ENCODE peak calls at places on chromosomes 3 and 15, in seven cellular contexts. F is neural progenitor cell; B is tibial nerve; Z is CD8-positive, alpha-beta T cell; W is uterus; L is GM23338; M is OCI-LY7. D is an unnamed sample.

GRCh38 chr15:85725019-85725418 is 69.7 kb downstream of the KLHL25 start:
- DNase-seq in M (no peak), L (no peak), B (peak; percentile 71), F (no peak), Z (no peak), W (no peak), D (no peak)

GRCh38 chr3:173933113-173933512 is 535.6 kb downstream of the NLGN1 start:
- DNase-seq in F (no peak), Z (no peak), M (no peak), B (no peak), L (no peak), W (no peak), D (no peak)

GRCh38 chr15:22980189-22981136 is at the start of gene CYFIP1:
- DNase-seq in L (peak; percentile 84), W (peak; percentile 88), B (peak; percentile 66), M (no peak), F (peak; percentile 85), Z (no peak), D (peak; percentile 50)

GRCh38 chr3:13655074-13655913 is 106.4 kb downstream of the FBLN2 start:
- DNase-seq in W (no peak), M (no peak), Z (no peak), B (no peak), L (peak; percentile 88), F (peak; percentile 91), D (no peak)

GRCh38 chr3:59469948-59470723 is 420.3 kb upstream of the CFAP20DC start:
- DNase-seq in B (no peak), W (no peak), Z (no peak), M (no peak), L (no peak), F (no peak), D (peak; percentile 66)

GRCh38 chr15:50830477-50831354 is 65.2 kb upstream of the SPPL2A start:
- DNase-seq in B (no peak), F (no peak), M (no peak), Z (no peak), W (no peak), L (peak; percentile 6), D (no peak)

GRCh38 chr15:40047413-40048154 is 8.6 kb upstream of the SRP14 start:
- DNase-seq in Z (peak; percentile 57), M (peak; percentile 44), F (no peak), L (no peak), W (no peak), B (no peak), D (peak; percentile 55)

GRCh38 chr15:52019394-52020252 is 604 bp downstream of the MAPK6 start:
- DNase-seq in Z (peak; percentile 52), W (peak; percentile 87), F (peak; percentile 93), B (peak; percentile 78), M (peak; percentile 74), L (peak; percentile 65), D (peak; percentile 75)

GRCh38 chr3:123026551-123027291 is 842 bp downstream of the SEMA5B start:
- DNase-seq in M (no peak), W (peak; percentile 35), L (peak; percentile 87), B (no peak), F (peak; percentile 64), Z (no peak), D (no peak)

GRCh38 chr15:81023483-81024264 is 23.0 kb downstream of the TLNRD1 start:
- DNase-seq in F (no peak), Z (no peak), W (peak; percentile 48), B (peak; percentile 86), M (no peak), L (no peak), D (no peak)

GRCh38 chr15:47675735-47676134 is 41.6 kb upstream of the SEMA6D start:
- DNase-seq in M (no peak), F (peak; percentile 48), W (no peak), L (peak; percentile 16), B (no peak), Z (no peak), D (no peak)

GRCh38 chr15:57321973-57322601 is 54.2 kb upstream of the CGNL1 start:
- DNase-seq in L (peak; percentile 45), B (no peak), Z (no peak), M (no peak), F (peak; percentile 46), W (no peak), D (no peak)

GRCh38 chr3:25581335-25581734 is 83.4 kb downstream of the TOP2B start:
- DNase-seq in Z (no peak), W (no peak), L (no peak), B (no peak), F (no peak), M (no peak), D (no peak)

GRCh38 chr15:91307561-91307960 is 207.5 kb downstream of the SV2B start:
- DNase-seq in W (no peak), F (no peak), M (no peak), B (no peak), Z (no peak), L (no peak), D (no peak)

GRCh38 chr3:39166932-39167532 is 13.6 kb upstream of the CSRNP1 start:
- DNase-seq in M (no peak), B (peak; percentile 84), Z (no peak), W (peak; percentile 33), L (no peak), F (no peak), D (peak; percentile 71)

GRCh38 chr3:100880845-100881244 is 112.4 kb downstream of the ABI3BP start:
- DNase-seq in M (no peak), W (no peak), F (no peak), B (no peak), Z (no peak), L (no peak), D (no peak)

GRCh38 chr15:39079296-39079834 is 501.5 kb upstream of the THBS1 start:
- DNase-seq in Z (no peak), M (no peak), L (no peak), B (no peak), W (no peak), F (no peak), D (peak; percentile 83)

GRCh38 chr3:85030052-85030451 is 71.3 kb downstream of the CADM2 start:
- DNase-seq in F (no peak), M (no peak), Z (no peak), L (peak; percentile 34), W (no peak), B (no peak), D (no peak)

GRCh38 chr3:172170841-172171240 is 131.5 kb downstream of the FNDC3B start:
- DNase-seq in Z (no peak), B (no peak), F (no peak), W (no peak), M (no peak), L (no peak), D (no peak)

GRCh38 chr3:102936511-102936910 is 501.7 kb downstream of the ZPLD1 start:
- DNase-seq in Z (no peak), M (no peak), W (no peak), B (no peak), F (no peak), L (no peak), D (no peak)

GRCh38 chr3:168534761-168535160 is 439.0 kb upstream of the GOLIM4 start:
- DNase-seq in W (no peak), L (peak; percentile 33), M (no peak), B (no peak), F (no peak), Z (no peak), D (no peak)
- TF ChIP-seq CTCF in W (no peak), L (no peak), M (no peak), B (no peak), F (no peak), Z (no peak), D (no peak)

DNA sequence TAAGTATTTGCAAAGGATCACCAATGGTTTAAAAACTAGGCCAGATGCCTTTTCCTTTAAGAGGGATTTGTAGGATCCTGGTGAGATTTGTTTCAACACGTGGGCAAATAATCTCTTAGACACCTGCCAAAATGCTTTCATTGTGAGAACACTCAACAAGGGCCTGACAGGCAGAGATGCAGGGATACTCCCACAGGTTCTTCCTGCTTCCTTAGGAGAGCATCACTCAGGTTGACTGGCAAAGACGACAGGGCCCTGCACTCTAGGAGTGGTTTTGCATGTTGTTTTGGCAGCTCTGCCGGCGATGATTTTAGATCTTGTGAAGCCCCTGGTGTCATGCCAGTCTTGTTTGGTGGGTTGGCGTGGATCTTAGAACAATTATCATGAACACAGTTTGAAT is 184.5 kb downstream of the NR1D2 start:
- DNase-seq in F (peak; percentile 3), M (no peak), B (no peak), W (no peak), L (no peak), Z (no peak), D (peak; percentile 65)
- H3K27ac ChIP-seq in F (no peak overlapping the region), M (no peak overlapping the region), B (no peak overlapping the region), W (peak overlapping the region; percentile 62), L (peak overlapping the region; percentile 3), Z (no peak overlapping the region), D (no peak overlapping the region)

GRCh38 chr3:31562525-31562924 is 29.8 kb downstream of the STT3B start:
- DNase-seq in L (peak; percentile 91), Z (peak; percentile 44), M (peak; percentile 23), F (peak; percentile 50), W (no peak), B (no peak), D (no peak)
- TF ChIP-seq CTCF in L (peak; percentile 69), Z (no peak), M (no peak), F (peak; percentile 38), W (no peak), B (no peak), D (peak; percentile 31)

DNA sequence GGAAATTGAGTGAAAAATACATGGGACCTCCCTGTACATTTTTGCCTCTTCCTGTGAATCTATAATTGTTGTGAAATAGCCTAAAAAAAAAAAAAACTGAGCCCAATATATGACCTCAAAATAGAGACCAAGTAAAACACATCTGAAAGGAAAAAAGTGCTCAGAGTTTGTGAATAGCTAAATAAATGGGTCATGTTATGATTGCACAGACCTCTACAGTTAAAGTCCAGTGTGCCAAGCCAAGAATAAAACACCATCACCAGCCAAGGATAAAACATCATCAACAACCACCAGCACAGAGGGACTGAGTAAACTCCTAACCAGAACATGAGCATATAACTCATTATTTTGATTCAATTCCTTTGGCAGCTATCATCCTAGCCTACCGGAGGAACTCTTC is 115.6 kb upstream of the AGTR1 start:
- DNase-seq in B (no peak), Z (no peak), W (no peak), M (no peak), L (no peak), F (no peak), D (no peak)
- H3K27ac ChIP-seq in B (no peak overlapping the region), Z (no peak overlapping the region), W (no peak overlapping the region), M (no peak overlapping the region), L (no peak overlapping the region), F (no peak overlapping the region), D (no peak overlapping the region)

DNA sequence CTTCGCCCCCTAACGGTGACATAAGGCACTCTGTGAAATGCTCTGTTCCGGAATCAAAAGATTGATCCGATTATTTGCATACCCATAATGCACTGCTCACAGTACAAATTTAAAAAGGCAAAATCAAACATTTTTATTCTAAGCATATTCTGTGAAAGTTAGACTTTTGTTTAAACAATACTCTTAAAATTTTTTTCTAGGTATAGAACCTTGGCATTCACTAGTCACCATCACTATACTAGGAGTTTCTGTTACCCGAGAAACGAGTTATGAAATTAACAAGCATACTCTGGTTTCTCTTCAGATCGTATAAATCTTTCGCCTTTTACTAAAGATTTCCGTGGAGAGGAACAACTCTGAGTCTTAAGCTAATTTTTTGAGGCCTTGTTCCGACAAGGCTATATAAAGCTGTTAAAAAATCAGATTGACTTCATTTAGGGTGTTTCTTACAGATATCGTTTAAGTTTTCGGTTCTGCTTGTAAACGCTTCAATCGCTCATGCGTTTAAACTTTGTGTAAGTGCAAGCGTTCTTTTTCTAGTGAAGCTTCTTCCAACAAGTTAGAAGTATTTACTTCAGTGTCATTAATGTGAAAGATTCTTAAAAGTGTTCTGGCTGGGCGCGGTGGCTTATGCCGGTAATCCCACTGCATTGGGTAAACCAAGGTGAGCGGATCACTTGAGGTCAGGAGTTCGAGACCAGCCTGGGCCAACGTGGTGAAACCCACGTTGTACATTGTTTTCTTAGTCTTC is at the start of gene RNU5B-1:
- DNase-seq in W (peak; percentile 53), L (peak; percentile 95), M (peak; percentile 96), B (peak; percentile 41), F (peak; percentile 90), Z (peak; percentile 78), D (peak; percentile 96)
- TF ChIP-seq CTCF in W (peak; percentile 79), L (no peak), M (peak; percentile 99), B (peak; percentile 87), F (no peak), Z (peak; percentile 43), D (peak; percentile 95)

D was measured in foreskin keratinocyte.